ENCODE peak calls at places on chromosomes 16 and 17, in eight cellular contexts. K, M, C, F, E, I, U and R are unnamed samples.

GRCh38 chr16:52070341-52071057 is 476.4 kb downstream of the TOX3 start:
- DNase-seq in K (no peak), M (no peak), C (no peak), F (no peak), E (no peak), I (no peak), U (no peak), R (no peak)

GRCh38 chr16:54817432-54817831 is 113.2 kb upstream of the IRX5 start:
- DNase-seq in K (peak), M (no peak), C (peak), F (no peak), E (no peak), I (peak), U (peak), R (peak)

GRCh38 chr16:51155199-51155607 is 4.1 kb upstream of the SALL1 start:
- DNase-seq in K (peak), M (no peak), C (no peak), F (peak), E (peak), I (peak), U (no peak), R (no peak)

GRCh38 chr17:73131993-73132595 is 32.7 kb upstream of the SSTR2 start:
- DNase-seq in K (no peak), M (no peak), C (no peak), F (no peak), E (no peak), I (no peak), U (no peak), R (no peak)

GRCh38 chr17:29573558-29573870 is 5.0 kb downstream of the TP53I13 start:
- DNase-seq in K (no peak), M (no peak), C (no peak), F (no peak), E (no peak), I (peak), U (no peak), R (no peak)

GRCh38 chr17:56896968-56897359 is 16.9 kb downstream of the TRIM25 start:
- DNase-seq in K (no peak), M (no peak), C (no peak), F (no peak), E (no peak), I (no peak), U (no peak), R (no peak)

GRCh38 chr16:49464877-49465504 is 91.4 kb downstream of the C16orf78 start:
- DNase-seq in K (no peak), M (peak), C (peak), F (no peak), E (no peak), I (peak), U (peak), R (no peak)

GRCh38 chr17:69857412-69857835 is 217.6 kb upstream of the KCNJ16 start:
- DNase-seq in K (peak), M (no peak), C (peak), F (no peak), E (peak), I (no peak), U (no peak), R (peak)

GRCh38 chr17:60525347-60525623 is 757 bp downstream of the APPBP2 start:
- DNase-seq in K (peak), M (peak), C (peak), F (no peak), E (peak), I (no peak), U (no peak), R (peak)

GRCh38 chr16:47577029-47577428 is 115.9 kb downstream of the PHKB start:
- DNase-seq in K (no peak), M (no peak), C (no peak), F (no peak), E (no peak), I (no peak), U (no peak), R (no peak)

GRCh38 chr16:70590722-70591438 is 55.5 kb upstream of the IL34 start:
- DNase-seq in K (no peak), M (no peak), C (no peak), F (no peak), E (no peak), I (no peak), U (no peak), R (no peak)

GRCh38 chr16:24718967-24719521 is 10.4 kb upstream of the TNRC6A start:
- DNase-seq in K (no peak), M (no peak), C (no peak), F (no peak), E (no peak), I (no peak), U (no peak), R (no peak)

GRCh38 chr17:56313201-56313600 is 159.9 kb downstream of the ANKFN1 start:
- DNase-seq in K (no peak), M (no peak), C (no peak), F (no peak), E (no peak), I (no peak), U (no peak), R (no peak)

GRCh38 chr16:2964416-2965223 is 545 bp downstream of the KREMEN2 start:
- DNase-seq in K (peak), M (no peak), C (peak), F (no peak), E (no peak), I (peak), U (peak), R (peak)

GRCh38 chr17:3635474-3636153 is 436 bp downstream of the SHPK start:
- DNase-seq in K (peak), M (no peak), C (peak), F (no peak), E (no peak), I (no peak), U (no peak), R (no peak)

GRCh38 chr17:2262146-2262587 is 41.4 kb downstream of the SMG6 start:
- DNase-seq in K (peak), M (no peak), C (no peak), F (no peak), E (peak), I (no peak), U (no peak), R (peak)

GRCh38 chr16:86229866-86230656 is 280.3 kb upstream of the FOXF1 start:
- DNase-seq in K (no peak), M (no peak), C (no peak), F (no peak), E (no peak), I (no peak), U (no peak), R (no peak)

GRCh38 chr16:11393861-11394592 is 48.8 kb downstream of the RMI2 start:
- DNase-seq in K (no peak), M (no peak), C (no peak), F (no peak), E (no peak), I (no peak), U (no peak), R (no peak)

GRCh38 chr16:15639061-15639568 is 3.8 kb downstream of the MARF1 start:
- DNase-seq in K (no peak), M (no peak), C (no peak), F (no peak), E (no peak), I (no peak), U (no peak), R (no peak)

GRCh38 chr16:12144355-12144754 is 167.8 kb downstream of the SNX29 start:
- DNase-seq in K (no peak), M (no peak), C (no peak), F (no peak), E (no peak), I (no peak), U (no peak), R (no peak)

GRCh38 chr17:61986898-61987297 is 59.1 kb upstream of the INTS2 start:
- DNase-seq in K (no peak), M (no peak), C (no peak), F (no peak), E (no peak), I (no peak), U (no peak), R (peak)

GRCh38 chr16:2687531-2688308 is 5.4 kb downstream of the KCTD5 start:
- DNase-seq in K (no peak), M (no peak), C (no peak), F (no peak), E (no peak), I (no peak), U (peak), R (no peak)

GRCh38 chr17:42804918-42805367 is 6.3 kb downstream of the CNTD1 start:
- DNase-seq in K (no peak), M (no peak), C (no peak), F (no peak), E (no peak), I (no peak), U (no peak), R (no peak)

GRCh38 chr17:77530591-77530990 is 389.8 kb downstream of the SEC14L1 start:
- DNase-seq in K (no peak), M (no peak), C (no peak), F (no peak), E (no peak), I (no peak), U (no peak), R (no peak)

GRCh38 chr17:35865412-35866355 is 3.0 kb downstream of the HEATR9 start:
- DNase-seq in K (peak), M (no peak), C (no peak), F (no peak), E (peak), I (no peak), U (no peak), R (peak)